ENCODE peak calls at places on chromosomes 4 and X, in five cellular contexts. M is adrenal gland, P is ovary, D is neuronal stem cell, J is heart left ventricle. Z is an unnamed sample.

GRCh38 chr4:5280845-5281244 is 229.6 kb downstream of the STK32B start:
- DNase-seq in D (no peak), P (no peak), M (no peak), J (no peak), Z (no peak)

GRCh38 chr4:73194064-73194463 is 64.5 kb downstream of the ANKRD17 start:
- DNase-seq in J (no peak), M (no peak), D (no peak), P (no peak), Z (no peak)

GRCh38 chr4:6591305-6591704 is 16.3 kb downstream of the MAN2B2 start:
- DNase-seq in M (no peak), P (no peak), D (no peak), J (no peak), Z (no peak)

GRCh38 chr4:88880001-88880400 is 177.0 kb downstream of the FAM13A start:
- DNase-seq in P (no peak), D (no peak), M (no peak), J (no peak), Z (no peak)

GRCh38 chrX:9482837-9483236 is 18.0 kb downstream of the TBL1X start:
- DNase-seq in J (no peak), M (no peak), D (no peak), P (no peak), Z (no peak)

GRCh38 chr4:148203056-148203898 is 238.9 kb downstream of the NR3C2 start:
- DNase-seq in D (peak; percentile 59), M (peak; percentile 54), P (no peak), J (peak; percentile 52), Z (peak; percentile 34)

GRCh38 chrX:146264763-146265375 is 447.2 kb downstream of the SLITRK2 start:
- DNase-seq in M (no peak), P (no peak), J (no peak), D (no peak), Z (no peak)

GRCh38 chr4:147731611-147732515 is at the start of gene ARHGAP10:
- DNase-seq in M (peak; percentile 83), D (peak; percentile 49), P (peak; percentile 82), J (peak; percentile 81), Z (peak; percentile 65)

GRCh38 chr4:159689526-159689925 is 586.6 kb downstream of the RAPGEF2 start:
- DNase-seq in D (no peak), M (no peak), J (no peak), P (no peak), Z (no peak)

GRCh38 chr4:68426516-68426915 is 20.7 kb upstream of the TMPRSS11E start:
- DNase-seq in D (no peak), J (no peak), M (no peak), P (no peak), Z (no peak)

GRCh38 chr4:85486425-85487101 is 11.6 kb downstream of the ARHGAP24 start:
- DNase-seq in M (no peak), J (no peak), P (no peak), D (no peak), Z (no peak)

GRCh38 chr4:186015212-186015817 is 53.6 kb upstream of the TLR3 start:
- DNase-seq in M (no peak), P (no peak), D (no peak), J (peak; percentile 39), Z (no peak)

GRCh38 chrX:15930585-15930984 is 76.0 kb upstream of the AP1S2 start:
- DNase-seq in D (no peak), P (no peak), J (no peak), M (no peak), Z (no peak)

GRCh38 chr4:77819409-77819835 is 254 bp upstream of the CNOT6L start:
- DNase-seq in D (no peak), M (no peak), J (no peak), P (no peak), Z (no peak)

GRCh38 chr4:116881077-116881476 is 204.3 kb downstream of the TRAM1L1 start:
- DNase-seq in P (no peak), J (no peak), D (no peak), M (no peak), Z (no peak)

GRCh38 chrX:24498181-24498580 is 33.1 kb downstream of the PDK3 start:
- DNase-seq in J (no peak), P (no peak), M (peak; percentile 50), D (peak; percentile 1), Z (no peak)

GRCh38 chr4:156294577-156294976 is 340.9 kb upstream of the CTSO start:
- DNase-seq in J (no peak), M (no peak), P (no peak), D (peak; percentile 4), Z (no peak)

GRCh38 chrX:123626962-123627361 is 105.9 kb downstream of the THOC2 start:
- DNase-seq in P (no peak), D (no peak), J (no peak), M (no peak), Z (no peak)
- H3K36me3 ChIP-seq in P (no peaks in the 10 kb centered on the region), D (peaks cover 2% of the 10 kb centered on the region), J (peaks cover 42% of the 10 kb centered on the region), M (no peaks in the 10 kb centered on the region), Z (no peaks in the 10 kb centered on the region)

DNA sequence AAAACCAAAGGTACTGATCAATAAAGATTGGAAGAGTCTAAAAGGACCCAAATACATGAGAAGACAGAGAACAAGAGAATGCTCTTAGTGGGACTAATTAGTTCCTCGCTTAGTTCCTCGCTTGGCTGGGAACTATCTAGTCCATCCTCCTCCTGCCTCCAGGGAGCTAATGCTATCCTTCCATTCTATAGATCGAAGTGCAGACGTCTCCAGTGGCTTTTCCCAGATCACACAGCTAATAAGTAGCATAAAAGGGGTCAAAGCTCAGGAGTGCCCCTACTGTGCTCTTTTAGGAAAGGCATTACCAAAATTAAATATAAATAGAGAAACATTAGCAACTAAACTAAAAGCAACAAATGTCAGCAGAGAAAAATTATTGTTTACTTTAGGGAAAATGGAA is 42.3 kb upstream of the PPARGC1A start:
- DNase-seq in P (no peak), M (no peak), J (no peak), D (no peak), Z (no peak)
- H3K4me3 ChIP-seq in P (no peak overlapping the region), M (no peak overlapping the region), J (no peak overlapping the region), D (no peak overlapping the region), Z (no peak overlapping the region)

GRCh38 chrX:72566448-72566847 is 6.2 kb downstream of the HDAC8 start:
- DNase-seq in P (no peak), J (no peak), D (no peak), M (no peak), Z (no peak)

GRCh38 chrX:72569786-72570185 is 2.9 kb downstream of the HDAC8 start:
- DNase-seq in P (no peak), D (no peak), J (no peak), M (no peak), Z (no peak)

GRCh38 chrX:72572248-72573157 is at the start of gene HDAC8:
- DNase-seq in D (peak; percentile 64), M (peak; percentile 80), P (peak; percentile 66), J (peak; percentile 64), Z (peak; percentile 72)

GRCh38 chrX:72573158-72573511 is 492 bp upstream of the HDAC8 start:
- DNase-seq in M (no peak), D (no peak), P (no peak), J (no peak), Z (no peak)

GRCh38 chrX:72568406-72569092 is 4.1 kb downstream of the HDAC8 start:
- DNase-seq in M (peak; percentile 78), P (no peak), D (no peak), J (no peak), Z (no peak)
- H3K27ac ChIP-seq in M (peak overlapping the region; percentile 57), P (no peak overlapping the region), D (no peak overlapping the region), J (no peak overlapping the region), Z (no peak overlapping the region)

GRCh38 chr4:1337376-1337831 is 9.6 kb upstream of the UVSSA start:
- DNase-seq in J (no peak), M (no peak), P (no peak), D (no peak), Z (peak; percentile 32)
- H3K36me3 ChIP-seq in J (peaks cover 79% of the 10 kb centered on the region), M (no peaks in the 10 kb centered on the region), P (no peaks in the 10 kb centered on the region), D (peaks cover 59% of the 10 kb centered on the region), Z (peaks cover 17% of the 10 kb centered on the region)

GRCh38 chr4:106766519-106766918 is 269.6 kb downstream of the DKK2 start:
- DNase-seq in M (no peak), D (no peak), P (no peak), J (no peak), Z (no peak)

GRCh38 chr4:106767991-106768390 is 268.1 kb downstream of the DKK2 start:
- DNase-seq in P (no peak), J (no peak), M (no peak), D (no peak), Z (no peak)

GRCh38 chr4:106763044-106763443 is 273.1 kb downstream of the DKK2 start:
- DNase-seq in J (no peak), D (peak; percentile 35), M (no peak), P (no peak), Z (no peak)
- H3K4me3 ChIP-seq in J (no peak overlapping the region), D (no peak overlapping the region), M (no peak overlapping the region), P (no peak overlapping the region), Z (no peak overlapping the region)